ENCODE peak calls at places on chromosomes 11 and 22, in nine cellular contexts. E is small intestine, S is IMR-90, N is A549, L is tibial artery, I is pancreas, A is mesendoderm, Z is GM23338, G is endodermal cell. C is an unnamed sample.

GRCh38 chr11:42870480-42870879 is 441.3 kb upstream of the API5 start:
- DNase-seq in N (no peak), G (no peak), A (no peak), Z (no peak), E (no peak), L (no peak), I (no peak), S (no peak), C (no peak)

GRCh38 chr11:43953521-43953920 is 11.1 kb downstream of the C11orf96 start:
- DNase-seq in Z (no peak), E (no peak), G (no peak), N (no peak), A (no peak), L (no peak), S (no peak), I (no peak), C (no peak)

GRCh38 chr22:41713004-41713403 is 13.7 kb downstream of the MEI1 start:
- DNase-seq in Z (no peak), I (no peak), A (no peak), N (no peak), L (no peak), E (no peak), S (no peak), G (no peak), C (no peak)

GRCh38 chr22:36381513-36382079 is 6.2 kb downstream of the MYH9 start:
- DNase-seq in S (peak; percentile 7), A (no peak), L (no peak), N (no peak), G (no peak), Z (no peak), I (no peak), E (no peak), C (no peak)

GRCh38 chr22:47204002-47204979 is 441.8 kb downstream of the TBC1D22A start:
- DNase-seq in Z (no peak), E (no peak), S (no peak), N (no peak), G (peak; percentile 30), I (no peak), A (no peak), L (peak; percentile 44), C (no peak)

GRCh38 chr11:15053201-15053685 is 20.1 kb upstream of the CALCB start:
- DNase-seq in E (no peak), Z (no peak), I (no peak), L (no peak), A (peak; percentile 23), N (peak; percentile 5), G (no peak), S (no peak), C (no peak)

GRCh38 chr11:126718319-126718718 is 282.3 kb downstream of the KIRREL3 start:
- DNase-seq in A (peak; percentile 19), I (no peak), S (peak; percentile 18), L (no peak), E (no peak), Z (no peak), N (peak; percentile 33), G (no peak), C (no peak)

GRCh38 chr11:72579816-72580647 is 94.2 kb downstream of the PDE2A start:
- DNase-seq in L (peak; percentile 31), N (no peak), S (no peak), A (no peak), Z (no peak), G (peak; percentile 33), E (no peak), I (no peak), C (no peak)

GRCh38 chr11:9210922-9211320 is 54.2 kb downstream of the DENND5A start:
- DNase-seq in Z (no peak), E (no peak), G (no peak), I (no peak), L (no peak), A (no peak), N (no peak), S (peak; percentile 48), C (no peak)

GRCh38 chr11:122786896-122787295 is 51.4 kb upstream of the CRTAM start:
- DNase-seq in A (no peak), Z (no peak), I (no peak), L (no peak), E (no peak), S (no peak), N (no peak), G (no peak), C (no peak)

GRCh38 chr22:49967333-49968241 is 7.0 kb downstream of the PIM3 start:
- DNase-seq in E (no peak), I (peak; percentile 76), A (no peak), S (no peak), N (no peak), L (peak; percentile 81), Z (no peak), G (peak; percentile 62), C (peak; percentile 21)
- H3K4me1 ChIP-seq in E (peaks cover 5% of the 10 kb centered on the region), I (peaks cover 27% of the 10 kb centered on the region), A (no peaks in the 10 kb centered on the region), S (peaks cover 42% of the 10 kb centered on the region), N (peaks cover 54% of the 10 kb centered on the region), L (peaks cover 75% of the 10 kb centered on the region), Z (no peaks in the 10 kb centered on the region), G (peaks cover 5% of the 10 kb centered on the region), C (peaks cover 49% of the 10 kb centered on the region)

GRCh38 chr11:46342237-46342636 is 5.0 kb upstream of the DGKZ start:
- DNase-seq in E (no peak), N (no peak), L (no peak), Z (peak; percentile 69), G (peak; percentile 83), S (no peak), A (peak; percentile 80), I (no peak), C (peak; percentile 55)
- H3K4me3 ChIP-seq in E (no peak overlapping the region), N (no peak overlapping the region), L (no peak overlapping the region), Z (peak overlapping the region; percentile 13), G (no peak overlapping the region), S (no peak overlapping the region), A (no peak overlapping the region), I (no peak overlapping the region), C (no peak overlapping the region)

GRCh38 chr22:30422481-30423295 is 2.9 kb upstream of the MTFP1 start:
- DNase-seq in A (peak; percentile 95), Z (peak; percentile 76), E (peak; percentile 97), S (peak; percentile 95), L (peak; percentile 91), N (peak; percentile 86), G (peak; percentile 92), I (peak; percentile 84), C (peak; percentile 62)

GRCh38 chr22:30421695-30422480 is 3.7 kb upstream of the MTFP1 start:
- DNase-seq in L (no peak), I (no peak), S (no peak), E (peak; percentile 94), Z (no peak), G (no peak), N (no peak), A (no peak), C (no peak)

GRCh38 chr22:30423959-30424380 is 1.6 kb upstream of the MTFP1 start:
- DNase-seq in Z (peak; percentile 100), G (peak; percentile 99), L (peak; percentile 99), N (peak; percentile 99), I (peak; percentile 99), A (peak; percentile 100), S (peak; percentile 100), E (peak; percentile 100), C (peak; percentile 99)

GRCh38 chr22:30424471-30425326 is 869 bp upstream of the MTFP1 start:
- DNase-seq in E (peak; percentile 47), I (no peak), S (peak; percentile 28), Z (peak; percentile 48), G (peak; percentile 73), A (peak; percentile 63), L (no peak), N (peak; percentile 30), C (no peak)

DNA sequence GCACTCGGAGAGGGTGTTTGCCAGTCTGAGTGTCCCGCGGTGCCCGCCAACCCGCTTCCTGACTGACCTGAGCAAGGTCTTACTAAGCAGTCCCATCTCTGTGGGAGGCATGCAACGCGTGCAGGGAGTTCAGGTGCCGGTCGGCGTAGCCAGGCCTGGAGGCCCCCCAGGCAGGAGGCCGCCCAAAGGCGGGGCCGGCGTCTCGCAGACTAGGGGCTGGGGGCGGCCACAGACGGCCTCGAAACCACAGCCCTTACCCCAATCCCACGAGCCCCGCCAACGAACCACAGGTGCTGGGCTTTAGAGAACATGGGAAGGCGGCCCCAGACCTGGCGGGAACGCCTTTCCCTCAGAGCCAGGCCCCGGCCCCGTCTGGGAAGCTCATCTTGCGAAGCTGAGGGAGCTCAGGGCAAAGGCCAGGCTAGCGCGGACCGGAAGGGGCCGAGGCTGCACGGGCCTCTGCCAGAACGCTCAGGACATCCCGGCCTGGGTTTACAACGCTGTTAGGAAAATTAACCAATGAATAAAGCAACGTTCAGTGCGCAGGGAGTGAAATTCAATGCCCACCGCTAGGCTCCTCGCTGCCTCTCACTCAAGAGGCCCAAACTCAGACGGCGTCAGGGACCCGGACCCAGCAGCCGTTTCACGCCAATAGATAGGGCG is 2.1 kb upstream of the MTFP1 start:
- DNase-seq in A (no peak), S (no peak), G (no peak), N (peak; percentile 76), L (peak; percentile 83), E (peak; percentile 88), Z (peak; percentile 87), I (no peak), C (no peak)
- H3K4me1 ChIP-seq in A (peaks cover 17% of the 10 kb centered on the region), S (peaks cover 24% of the 10 kb centered on the region), G (peaks cover 19% of the 10 kb centered on the region), N (peaks cover 49% of the 10 kb centered on the region), L (peaks cover 54% of the 10 kb centered on the region), E (peaks cover 5% of the 10 kb centered on the region), Z (peaks cover 13% of the 10 kb centered on the region), I (peaks cover 15% of the 10 kb centered on the region), C (peaks cover 47% of the 10 kb centered on the region)

DNA sequence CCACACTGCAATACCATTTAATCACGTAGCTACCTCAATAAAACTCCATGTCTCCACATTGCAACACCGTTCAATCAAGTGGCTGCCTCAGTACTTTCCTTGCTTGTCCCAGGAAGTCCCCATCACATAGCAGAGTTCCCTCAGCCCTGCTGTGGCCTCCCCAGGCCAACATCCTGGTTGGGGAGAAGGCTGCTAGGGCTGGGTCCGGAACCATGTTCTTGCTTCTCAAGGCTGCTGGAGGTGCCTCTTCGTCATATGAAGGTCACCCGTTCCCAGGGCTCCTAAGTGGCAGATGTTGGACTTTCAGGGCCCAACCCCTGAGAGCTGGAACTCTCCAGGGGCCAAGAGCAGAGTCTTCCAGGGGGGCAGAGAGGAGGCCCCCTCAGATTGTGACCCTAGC is 3.3 kb downstream of the ART5 start:
- DNase-seq in Z (no peak), S (no peak), L (no peak), I (no peak), N (no peak), A (no peak), G (no peak), E (no peak), C (no peak)
- H3K4me3 ChIP-seq in Z (no peak overlapping the region), S (no peak overlapping the region), L (no peak overlapping the region), I (no peak overlapping the region), N (no peak overlapping the region), A (no peak overlapping the region), G (no peak overlapping the region), E (no peak overlapping the region), C (no peak overlapping the region)

GRCh38 chr11:68312780-68313573 is 586 bp downstream of the LRP5 start:
- DNase-seq in L (no peak), A (no peak), G (peak; percentile 71), I (peak; percentile 48), Z (peak; percentile 47), N (no peak), E (no peak), S (no peak), C (no peak)
- H3K4me1 ChIP-seq in L (peaks cover 45% of the 10 kb centered on the region), A (peaks cover 10% of the 10 kb centered on the region), G (no peaks in the 10 kb centered on the region), I (peaks cover 6% of the 10 kb centered on the region), Z (peaks cover 43% of the 10 kb centered on the region), N (peaks cover 37% of the 10 kb centered on the region), E (peaks cover 3% of the 10 kb centered on the region), S (peaks cover 13% of the 10 kb centered on the region), C (peaks cover 11% of the 10 kb centered on the region)